ENCODE peak calls at places on chromosomes 13 and 19, in four cellular contexts. M is upper lobe of right lung, V is left ventricle myocardium inferior, A is esophagus muscularis mucosa. C is an unnamed sample.
A peak's percentile ranks its signal among the peaks of the same experiment; 100 is the strongest.

GRCh38 chr13:111954681-111955411 is 112.1 kb upstream of the SOX1 start:
- DNase-seq in M (no peak), V (no peak), A (no peak), C (peak; percentile 68)

GRCh38 chr19:39474139-39474620 is 6.5 kb upstream of the TIMM50 start:
- DNase-seq in M (peak; percentile 82), V (peak; percentile 58), A (no peak), C (peak; percentile 96)

GRCh38 chr13:108297114-108297513 is 27.6 kb downstream of the TNFSF13B start:
- DNase-seq in M (no peak), V (no peak), A (no peak), C (no peak)

GRCh38 chr19:41527079-41527478 is 48.9 kb upstream of the CEACAM21 start:
- DNase-seq in M (no peak), V (no peak), A (no peak), C (no peak)

GRCh38 chr13:21567714-21568113 is 36.3 kb downstream of the MICU2 start:
- DNase-seq in M (no peak), V (no peak), A (no peak), C (no peak)

GRCh38 chr13:96632536-96633320 is 361.5 kb downstream of the OXGR1 start:
- DNase-seq in M (no peak), V (no peak), A (no peak), C (no peak)

GRCh38 chr13:37599509-37599908 is 941 bp upstream of the POSTN start:
- DNase-seq in M (no peak), V (no peak), A (no peak), C (no peak)

GRCh38 chr19:18593367-18594095 is 4.9 kb downstream of the REX1BD start:
- DNase-seq in M (peak; percentile 63), V (no peak), A (no peak), C (peak; percentile 85)

GRCh38 chr13:76994281-76994680 is 2.4 kb downstream of the CLN5 start:
- DNase-seq in M (no peak), V (no peak), A (no peak), C (no peak)

GRCh38 chr19:8821748-8822241 is 10.3 kb downstream of the ZNF558 start:
- DNase-seq in M (no peak), V (no peak), A (peak; percentile 93), C (no peak)

GRCh38 chr13:96285729-96286128 is 195.8 kb downstream of the HS6ST3 start:
- DNase-seq in M (no peak), V (no peak), A (no peak), C (no peak)

GRCh38 chr13:67186985-67187569 is 43.1 kb downstream of the PCDH9 start:
- DNase-seq in M (no peak), V (no peak), A (no peak), C (peak; percentile 50)

GRCh38 chr13:67120872-67121531 is 109.1 kb downstream of the PCDH9 start:
- DNase-seq in M (no peak), V (no peak), A (no peak), C (no peak)

GRCh38 chr19:11179716-11180297 is 17.5 kb downstream of the KANK2 start:
- DNase-seq in M (no peak), V (no peak), A (no peak), C (no peak)

GRCh38 chr13:113297370-113297871 is 382 bp downstream of the LAMP1 start:
- DNase-seq in M (no peak), V (no peak), A (no peak), C (no peak)

GRCh38 chr19:5514001-5514400 is 53.8 kb downstream of the TINCR start:
- DNase-seq in M (no peak), V (no peak), A (no peak), C (no peak)

GRCh38 chr13:102903659-102904407 is 58.0 kb downstream of the ERCC5 start:
- DNase-seq in M (no peak), V (no peak), A (no peak), C (peak; percentile 58)

GRCh38 chr19:10762656-10763055 is 44.8 kb downstream of the DNM2 start:
- DNase-seq in M (peak; percentile 72), V (peak; percentile 53), A (no peak), C (no peak)

GRCh38 chr19:1164684-1165531 is 9.2 kb downstream of the SBNO2 start:
- DNase-seq in M (peak; percentile 69), V (no peak), A (no peak), C (no peak)

GRCh38 chr13:25286308-25286968 is 850 bp downstream of the MTMR6 start:
- DNase-seq in M (no peak), V (no peak), A (no peak), C (peak; percentile 55)

GRCh38 chr19:3335431-3336350 is 30.7 kb upstream of the NFIC start:
- DNase-seq in M (no peak), V (peak; percentile 66), A (peak; percentile 93), C (no peak)

GRCh38 chr13:112897603-112897955 is 71.4 kb upstream of the MCF2L start:
- DNase-seq in M (no peak), V (no peak), A (no peak), C (no peak)

GRCh38 chr19:54806516-54806838 is 3.1 kb downstream of the KIR2DL4 start:
- DNase-seq in M (no peak), V (no peak), A (peak; percentile 3), C (no peak)

GRCh38 chr13:44872751-44873150 is 116.5 kb downstream of the NUFIP1 start:
- DNase-seq in M (no peak), V (no peak), A (no peak), C (no peak)

GRCh38 chr13:41056996-41057711 is 4.2 kb upstream of the WBP4 start:
- DNase-seq in M (no peak), V (no peak), A (no peak), C (no peak)

GRCh38 chr19:13154911-13155471 is 4.8 kb downstream of the IER2 start:
- DNase-seq in M (peak; percentile 94), V (peak; percentile 54), A (peak; percentile 93), C (peak; percentile 94)

GRCh38 chr13:27171244-27171829 is at the start of gene USP12:
- DNase-seq in M (peak; percentile 77), V (peak; percentile 37), A (no peak), C (peak; percentile 85)

GRCh38 chr13:83940742-83941141 is 58.5 kb upstream of the SLITRK1 start:
- DNase-seq in M (no peak), V (no peak), A (no peak), C (no peak)

GRCh38 chr13:29859971-29860370 is 9.6 kb upstream of the UBL3 start:
- DNase-seq in M (no peak), V (no peak), A (no peak), C (no peak)

GRCh38 chr19:50735869-50736268 is 12.7 kb downstream of the CLEC11A start:
- DNase-seq in M (no peak), V (no peak), A (no peak), C (no peak)

GRCh38 chr19:831407-832369 is 4.1 kb downstream of the AZU1 start:
- DNase-seq in M (no peak), V (no peak), A (no peak), C (no peak)

GRCh38 chr13:44230736-44231135 is 142.9 kb upstream of the SERP2 start:
- DNase-seq in M (no peak), V (no peak), A (no peak), C (no peak)

GRCh38 chr19:55254625-55254977 is 4.2 kb downstream of the PPP6R1 start:
- DNase-seq in M (no peak), V (no peak), A (no peak), C (no peak)

GRCh38 chr19:3129112-3129511 is 6.7 kb upstream of the GNA15 start:
- DNase-seq in M (no peak), V (no peak), A (no peak), C (peak; percentile 34)

GRCh38 chr19:55459950-55460657 is 1.3 kb downstream of the ISOC2 start:
- DNase-seq in M (no peak), V (no peak), A (no peak), C (no peak)

GRCh38 chr13:110262494-110262893 is 44.5 kb downstream of the COL4A1 start:
- DNase-seq in M (no peak), V (no peak), A (no peak), C (peak; percentile 22)

GRCh38 chr19:15721208-15721607 is 6.6 kb upstream of the OR10H2 start:
- DNase-seq in M (no peak), V (no peak), A (no peak), C (no peak)
- H3K9me3 ChIP-seq in M (no peaks in the 10 kb centered on the region), V (peaks cover 6% of the 10 kb centered on the region), A (no peaks in the 10 kb centered on the region), C (peaks cover 71% of the 10 kb centered on the region)

GRCh38 chr19:37128821-37129177 is 43.7 kb downstream of the ZNF585A start:
- DNase-seq in M (no peak), V (no peak), A (no peak), C (no peak)

GRCh38 chr19:37127999-37128820 is 44.3 kb downstream of the ZNF585A start:
- DNase-seq in M (no peak), V (no peak), A (no peak), C (no peak)
- H3K9me3 ChIP-seq in M (peaks cover 100% of the 10 kb centered on the region), V (peaks cover 100% of the 10 kb centered on the region), A (peaks cover 100% of the 10 kb centered on the region), C (peaks cover 96% of the 10 kb centered on the region)

GRCh38 chr13:18960637-18961227 is 220.9 kb downstream of the TUBA3C start:
- DNase-seq in M (peak; percentile 52), V (no peak), A (no peak), C (no peak)

GRCh38 chr13:18959229-18959628 is 222.4 kb downstream of the TUBA3C start:
- DNase-seq in M (peak; percentile 51), V (no peak), A (no peak), C (no peak)

GRCh38 chr13:18959996-18960395 is 221.6 kb downstream of the TUBA3C start:
- DNase-seq in M (peak; percentile 44), V (no peak), A (no peak), C (no peak)

GRCh38 chr13:18962168-18962734 is 219.4 kb downstream of the TUBA3C start:
- DNase-seq in M (no peak), V (no peak), A (no peak), C (no peak)

DNA sequence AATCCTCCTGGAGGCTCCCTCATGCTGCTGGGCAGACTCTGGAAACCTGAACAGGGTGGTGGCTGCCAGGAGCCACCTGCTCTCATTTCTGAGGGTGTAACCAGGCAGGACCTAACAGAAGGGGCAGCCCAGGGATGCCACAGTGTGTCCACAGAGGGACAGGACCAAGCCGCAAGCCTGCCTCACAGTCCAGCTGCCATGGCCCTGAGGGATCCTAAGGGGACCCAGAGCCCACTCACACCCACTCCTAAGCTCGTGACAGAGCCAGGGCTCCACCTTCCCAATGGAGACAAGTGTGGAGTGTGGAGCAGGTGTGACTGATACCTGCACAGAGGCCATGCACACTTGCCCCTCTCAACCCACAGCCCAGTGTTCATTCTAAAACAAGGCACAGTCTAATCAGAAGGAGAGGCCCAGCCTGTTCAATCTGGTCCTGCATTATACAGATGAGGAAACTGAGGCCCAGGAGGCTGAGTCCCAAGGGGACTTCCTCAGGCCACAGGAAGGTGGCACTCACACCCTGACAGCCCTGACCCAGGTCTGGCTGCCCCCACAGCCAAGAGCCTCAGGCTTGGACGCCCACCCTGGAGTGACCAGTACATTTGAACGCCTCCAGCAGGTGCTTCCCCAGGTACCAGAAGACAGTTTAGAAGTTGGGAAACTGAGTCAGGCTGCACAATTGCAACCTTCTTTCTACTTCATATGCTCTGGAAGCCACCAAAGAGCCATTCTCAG is 220.1 kb downstream of the TUBA3C start:
- DNase-seq in M (no peak), V (no peak), A (no peak), C (no peak)
- H3K9me3 ChIP-seq in M (no peaks in the 10 kb centered on the region), V (peaks cover 28% of the 10 kb centered on the region), A (peaks cover 15% of the 10 kb centered on the region), C (peaks cover 46% of the 10 kb centered on the region)

GRCh38 chr13:35346494-35346893 is 130.0 kb downstream of the MAB21L1 start:
- DNase-seq in M (no peak), V (no peak), A (no peak), C (no peak)

GRCh38 chr13:35345992-35346391 is 130.5 kb downstream of the MAB21L1 start:
- DNase-seq in M (no peak), V (no peak), A (no peak), C (no peak)

GRCh38 chr13:35347679-35348205 is 128.7 kb downstream of the MAB21L1 start:
- DNase-seq in M (no peak), V (no peak), A (no peak), C (no peak)

GRCh38 chr13:35342440-35342839 is 134.0 kb downstream of the MAB21L1 start:
- DNase-seq in M (no peak), V (no peak), A (no peak), C (no peak)

GRCh38 chr13:35343417-35343816 is 133.1 kb downstream of the MAB21L1 start:
- DNase-seq in M (no peak), V (no peak), A (no peak), C (no peak)
- H3K9me3 ChIP-seq in M (no peaks in the 10 kb centered on the region), V (no peaks in the 10 kb centered on the region), A (no peaks in the 10 kb centered on the region), C (no peaks in the 10 kb centered on the region)

C was measured in endodermal cell.